ENCODE peak calls at places on chromosomes 4 and X, in six cellular contexts. G is trophoblast cell, M is esophagus squamous epithelium, S is IMR-90, Q is colonic mucosa, L is lung. K is an unnamed sample. For H3K36me3 and H3K4me1, the result is how much of the 10 kb centered on the place peaks cover.

GRCh38 chr4:118335316-118335715 is 17.5 kb downstream of the PRSS12 start:
- DNase-seq in G (no peak), M (no peak), S (no peak), Q (no peak), L (no peak), K (no peak)

GRCh38 chr4:36508390-36508789 is 227.0 kb downstream of the DTHD1 start:
- DNase-seq in G (no peak), M (no peak), S (no peak), Q (no peak), L (no peak), K (no peak)

GRCh38 chrX:54181196-54181953 is 1.7 kb downstream of the FAM120C start:
- DNase-seq in G (no peak), M (no peak), S (peak), Q (no peak), L (no peak), K (no peak)

GRCh38 chrX:63855896-63856295 is 70.9 kb upstream of the ARHGEF9 start:
- DNase-seq in G (peak), M (no peak), S (peak), Q (no peak), L (no peak), K (no peak)

GRCh38 chr4:163448541-163449203 is 24.9 kb downstream of the TKTL2 start:
- DNase-seq in G (peak), M (no peak), S (peak), Q (no peak), L (no peak), K (no peak)

GRCh38 chr4:77618383-77619241 is 13.0 kb downstream of the CXCL13 start:
- DNase-seq in G (peak), M (no peak), S (peak), Q (peak), L (peak), K (peak)

GRCh38 chr4:120070191-120070590 is 3.5 kb upstream of the MAD2L1 start:
- DNase-seq in G (no peak), M (no peak), S (peak), Q (no peak), L (no peak), K (no peak)

GRCh38 chrX:9873952-9874351 is 87.7 kb downstream of the SHROOM2 start:
- DNase-seq in G (peak), M (no peak), S (peak), Q (peak), L (peak), K (no peak)

GRCh38 chr4:57190651-57191481 is 80.7 kb upstream of the IGFBP7 start:
- DNase-seq in G (peak), M (no peak), S (peak), Q (peak), L (no peak), K (no peak)

GRCh38 chr4:168028970-168029610 is 63.2 kb upstream of the ANXA10 start:
- DNase-seq in G (peak), M (no peak), S (peak), Q (no peak), L (no peak), K (no peak)

GRCh38 chr4:91359714-91360051 is 944.1 kb upstream of the GRID2 start:
- DNase-seq in G (no peak), M (no peak), S (no peak), Q (no peak), L (no peak), K (no peak)

GRCh38 chr4:94939791-94940530 is 182.2 kb downstream of the BMPR1B start:
- DNase-seq in G (no peak), M (no peak), S (peak), Q (no peak), L (no peak), K (no peak)

GRCh38 chr4:2286904-2287593 is 25.1 kb upstream of the MXD4 start:
- DNase-seq in G (no peak), M (no peak), S (peak), Q (no peak), L (no peak), K (peak)

GRCh38 chrX:16853537-16853936 is 16.6 kb downstream of the RBBP7 start:
- DNase-seq in G (no peak), M (no peak), S (peak), Q (no peak), L (no peak), K (no peak)

GRCh38 chr4:103152381-103152780 is 45.8 kb downstream of the CENPE start:
- DNase-seq in G (no peak), M (no peak), S (no peak), Q (no peak), L (no peak), K (no peak)

GRCh38 chrX:30275498-30275897 is 28.6 kb downstream of the MAGEB1 start:
- DNase-seq in G (no peak), M (no peak), S (peak), Q (no peak), L (no peak), K (peak)

GRCh38 chr4:153509724-153510123 is 43.6 kb downstream of the TMEM131L start:
- DNase-seq in G (no peak), M (no peak), S (no peak), Q (peak), L (no peak), K (peak)

GRCh38 chr4:27088491-27088890 is 227.8 kb downstream of the STIM2 start:
- DNase-seq in G (no peak), M (no peak), S (no peak), Q (no peak), L (no peak), K (no peak)

GRCh38 chrX:30713061-30713525 is 59.9 kb downstream of the GK start:
- DNase-seq in G (peak), M (no peak), S (peak), Q (peak), L (peak), K (peak)

GRCh38 chrX:12139934-12140611 is 1.8 kb downstream of the FRMPD4 start:
- DNase-seq in G (no peak), M (no peak), S (peak), Q (no peak), L (no peak), K (no peak)

GRCh38 chr4:25032126-25032525 is 1.4 kb upstream of the LGI2 start:
- DNase-seq in G (peak), M (no peak), S (peak), Q (no peak), L (no peak), K (no peak)

GRCh38 chr4:25031077-25031606 is 396 bp upstream of the LGI2 start:
- DNase-seq in G (peak), M (no peak), S (no peak), Q (no peak), L (no peak), K (no peak)

GRCh38 chr4:25030283-25031076 is at the start of gene LGI2:
- DNase-seq in G (peak), M (no peak), S (no peak), Q (peak), L (no peak), K (no peak)

GRCh38 chr4:25029479-25030282 is 1.1 kb downstream of the LGI2 start:
- DNase-seq in G (no peak), M (no peak), S (no peak), Q (no peak), L (no peak), K (no peak)
- H3K4me3 ChIP-seq in G (no peak), M (peak), S (no peak), Q (no peak), L (no peak), K (no peak)

GRCh38 chr4:6829077-6829476 is 46.5 kb downstream of the KIAA0232 start:
- DNase-seq in G (no peak), M (no peak), S (no peak), Q (no peak), L (no peak), K (no peak)
- H3K36me3 ChIP-seq in G (under half), M (half or more), S (under half), Q (under half), L (under half), K (under half)

GRCh38 chr4:22485751-22486150 is 30.1 kb downstream of the ADGRA3 start:
- DNase-seq in G (no peak), M (no peak), S (peak), Q (no peak), L (no peak), K (no peak)
- H3K4me1 ChIP-seq in G (under half), M (under half), S (under half), Q (under half), L (under half), K (under half)

GRCh38 chr4:89305028-89305427 is 2.6 kb downstream of the GPRIN3 start:
- DNase-seq in G (no peak), M (no peak), S (no peak), Q (peak), L (no peak), K (no peak)

GRCh38 chr4:89306486-89307184 is 965 bp downstream of the GPRIN3 start:
- DNase-seq in G (no peak), M (no peak), S (no peak), Q (peak), L (no peak), K (no peak)

GRCh38 chr4:89307185-89307445 is 485 bp downstream of the GPRIN3 start:
- DNase-seq in G (no peak), M (no peak), S (no peak), Q (no peak), L (no peak), K (no peak)

GRCh38 chr4:89307446-89308160 is at the start of gene GPRIN3:
- DNase-seq in G (no peak), M (peak), S (no peak), Q (peak), L (peak), K (peak)

DNA sequence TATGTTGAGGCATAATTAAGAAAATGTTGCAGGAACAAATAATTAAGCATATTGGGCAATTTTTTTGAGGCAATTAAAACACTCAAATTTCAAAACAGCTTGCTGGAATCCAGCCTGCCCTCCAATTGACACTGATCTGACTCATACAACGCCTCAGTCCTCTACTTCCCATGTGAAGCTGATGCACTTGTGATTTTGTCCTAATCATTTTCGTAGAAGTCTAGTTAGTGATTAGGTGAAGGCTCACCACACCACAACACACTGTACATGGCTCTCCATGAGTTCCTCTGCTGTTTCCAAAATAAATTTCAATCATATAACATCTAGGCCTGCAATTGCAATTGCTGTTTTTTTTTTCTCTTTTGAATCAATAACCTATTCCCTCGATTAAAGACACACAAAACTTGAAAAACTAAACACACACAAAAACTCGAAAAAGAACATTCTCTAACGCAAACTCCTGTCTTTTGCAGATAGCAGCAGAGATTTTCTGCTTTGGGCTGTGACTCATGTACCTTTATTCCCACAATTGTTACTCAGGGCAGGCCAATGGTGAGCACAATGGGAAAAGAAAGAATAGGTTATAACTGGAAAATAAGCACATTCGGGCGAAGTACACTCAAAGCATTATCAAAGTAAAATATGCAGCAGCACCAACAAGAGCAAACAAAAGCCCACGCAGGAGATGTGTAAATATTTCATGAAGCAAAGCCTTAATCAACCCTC is 1.7 kb downstream of the GPRIN3 start:
- DNase-seq in G (no peak), M (no peak), S (no peak), Q (peak), L (no peak), K (no peak)
- H3K4me3 ChIP-seq in G (no peak), M (no peak), S (no peak), Q (peak), L (no peak), K (peak)

GRCh38 chr4:893276-893994 is 38.7 kb downstream of the GAK start:
- DNase-seq in G (no peak), M (no peak), S (no peak), Q (no peak), L (no peak), K (no peak)
- H3K36me3 ChIP-seq in G (half or more), M (half or more), S (half or more), Q (under half), L (half or more), K (under half)

GRCh38 chrX:72271812-72272211 is 5.2 kb downstream of the RPS4X start:
- DNase-seq in G (no peak), M (no peak), S (no peak), Q (no peak), L (no peak), K (no peak)
- H3K4me1 ChIP-seq in G (under half), M (under half), S (under half), Q (under half), L (under half), K (under half)

DNA sequence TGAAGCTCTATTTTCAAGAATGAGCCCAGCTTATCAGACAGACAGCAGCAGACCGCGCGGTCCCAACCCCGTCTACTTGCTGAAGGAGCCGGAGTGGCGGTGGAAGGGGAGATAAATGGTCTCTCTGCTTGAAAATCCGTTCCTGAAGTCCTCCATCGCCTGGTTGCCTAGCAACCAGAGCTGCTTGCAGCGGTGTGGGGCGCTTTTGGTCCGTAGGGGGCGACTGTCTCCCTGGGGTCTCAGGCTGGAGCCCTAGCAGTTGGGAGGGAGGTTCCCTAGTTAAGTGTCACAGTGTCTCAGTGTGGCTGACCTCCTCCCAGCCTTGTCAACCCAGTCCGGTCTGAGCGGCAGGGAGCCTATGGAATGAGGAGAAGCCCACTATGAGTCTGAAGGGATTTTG is 8.3 kb upstream of the DLG3 start:
- DNase-seq in G (no peak), M (no peak), S (no peak), Q (no peak), L (no peak), K (no peak)
- H3K4me3 ChIP-seq in G (no peak), M (no peak), S (no peak), Q (no peak), L (no peak), K (no peak)

GRCh38 chr4:73156394-73156793 is 86.9 kb upstream of the COX18 start:
- DNase-seq in G (no peak), M (no peak), S (no peak), Q (no peak), L (no peak), K (no peak)
- H3K36me3 ChIP-seq in G (under half), M (half or more), S (under half), Q (under half), L (under half), K (under half)

DNA sequence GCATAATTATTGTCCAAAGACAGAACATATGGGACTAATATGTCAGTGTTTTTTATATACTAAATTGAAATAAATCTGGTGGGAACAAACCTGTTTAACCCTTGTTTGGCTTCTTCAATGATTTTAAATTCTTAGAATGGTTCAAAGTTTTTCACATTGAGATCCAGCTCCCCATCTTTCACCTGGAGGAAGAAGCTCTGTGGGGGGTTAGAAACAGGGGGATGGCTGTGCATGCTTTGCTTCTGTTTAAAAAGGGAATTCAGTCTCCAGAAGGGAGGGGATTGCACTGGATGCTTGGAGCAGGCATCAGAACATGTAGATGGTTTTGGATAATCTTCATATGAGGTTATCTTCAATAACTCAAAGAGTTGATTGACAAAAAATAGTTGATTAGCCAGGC is 72.1 kb downstream of the GALNT7 start:
- DNase-seq in G (no peak), M (no peak), S (no peak), Q (no peak), L (no peak), K (no peak)
- H3K4me1 ChIP-seq in G (under half), M (under half), S (under half), Q (under half), L (under half), K (under half)

K was measured in mucosa of descending colon.